ENCODE peak calls at places on chromosomes 1 and 21, in seven cellular contexts. L is ovary, O is stomach, V is upper lobe of left lung, H is transverse colon, W is SK-N-SH, A is tibial nerve. M is an unnamed sample. For H3K4me1 and H3K36me3, the result is how much of the 10 kb centered on the place peaks cover.

GRCh38 chr1:241229216-241229615 is 127.8 kb downstream of the RGS7 start:
- DNase-seq in L (no peak), O (peak), V (no peak), H (peak), W (no peak), A (no peak), M (no peak)

GRCh38 chr1:71881611-71882010 is 400.7 kb downstream of the NEGR1 start:
- DNase-seq in L (no peak), O (no peak), V (no peak), H (no peak), W (no peak), A (no peak), M (no peak)

GRCh38 chr1:231242516-231243198 is 1.6 kb downstream of the GNPAT start:
- DNase-seq in L (no peak), O (no peak), V (no peak), H (no peak), W (no peak), A (no peak), M (no peak)

GRCh38 chr1:3481836-3482589 is 27.5 kb downstream of the ARHGEF16 start:
- DNase-seq in L (no peak), O (peak), V (peak), H (peak), W (no peak), A (no peak), M (no peak)

GRCh38 chr21:35924714-35925301 is 135.5 kb downstream of the SETD4 start:
- DNase-seq in L (no peak), O (no peak), V (no peak), H (no peak), W (no peak), A (no peak), M (no peak)

GRCh38 chr1:30744060-30744756 is 13.4 kb downstream of the LAPTM5 start:
- DNase-seq in L (no peak), O (no peak), V (no peak), H (no peak), W (no peak), A (no peak), M (no peak)

GRCh38 chr1:247390116-247390791 is 25.7 kb upstream of the NLRP3 start:
- DNase-seq in L (peak), O (peak), V (no peak), H (peak), W (peak), A (peak), M (peak)

GRCh38 chr1:223731076-223731770 is 18.9 kb downstream of the CAPN2 start:
- DNase-seq in L (peak), O (peak), V (no peak), H (peak), W (no peak), A (peak), M (peak)

GRCh38 chr1:229671310-229671709 is 45.3 kb downstream of the URB2 start:
- DNase-seq in L (no peak), O (no peak), V (no peak), H (no peak), W (no peak), A (no peak), M (no peak)

GRCh38 chr1:89952021-89952995 is 42.6 kb upstream of the ZNF326 start:
- DNase-seq in L (no peak), O (no peak), V (no peak), H (no peak), W (no peak), A (no peak), M (no peak)

GRCh38 chr21:41895643-41896493 is 16.7 kb upstream of the PRDM15 start:
- DNase-seq in L (no peak), O (no peak), V (no peak), H (peak), W (no peak), A (no peak), M (no peak)

GRCh38 chr1:81802601-81803422 is 2.1 kb downstream of the ADGRL2 start:
- DNase-seq in L (peak), O (peak), V (peak), H (peak), W (peak), A (peak), M (peak)

GRCh38 chr1:51575406-51576084 is 41.3 kb upstream of the OSBPL9 start:
- DNase-seq in L (no peak), O (no peak), V (no peak), H (no peak), W (no peak), A (no peak), M (no peak)

GRCh38 chr1:154459044-154459443 is 43.0 kb upstream of the TDRD10 start:
- DNase-seq in L (peak), O (no peak), V (no peak), H (no peak), W (no peak), A (no peak), M (no peak)

GRCh38 chr1:86906419-86906818 is 7.5 kb downstream of the SELENOF start:
- DNase-seq in L (no peak), O (no peak), V (no peak), H (peak), W (no peak), A (no peak), M (no peak)

GRCh38 chr1:210233216-210233494 is 559 bp downstream of the SERTAD4 start:
- DNase-seq in L (no peak), O (no peak), V (no peak), H (no peak), W (peak), A (no peak), M (no peak)

DNA sequence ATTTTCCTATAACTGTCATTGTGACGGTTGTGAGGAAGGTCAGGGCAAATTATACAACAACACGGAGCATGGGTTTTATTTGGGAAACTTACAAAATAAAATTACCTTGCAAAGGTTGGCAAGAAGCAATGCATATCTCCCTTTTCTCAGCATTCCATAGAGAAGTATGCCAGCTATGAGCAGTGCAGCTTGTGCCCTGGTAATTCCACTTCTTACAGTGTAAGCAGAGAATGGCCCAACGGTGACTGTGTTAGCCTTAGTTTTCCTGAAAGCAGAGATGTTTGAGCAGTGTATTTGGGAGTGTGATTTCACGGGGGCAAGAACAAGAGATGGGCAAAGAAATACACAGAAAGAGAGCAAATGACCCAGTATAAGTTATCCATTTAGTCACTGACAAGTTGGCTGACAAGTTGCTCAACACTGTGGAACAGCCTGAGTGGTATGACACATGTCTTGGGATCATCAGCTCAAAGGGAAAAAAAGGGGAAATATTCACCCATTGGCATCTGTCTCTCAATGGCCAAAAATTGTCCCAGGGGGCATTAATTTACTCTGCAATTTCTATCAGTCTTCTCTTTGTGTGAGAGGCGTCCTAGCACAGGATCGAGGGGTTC is 210.9 kb upstream of the NRIP1 start:
- DNase-seq in L (no peak), O (no peak), V (no peak), H (no peak), W (no peak), A (no peak), M (no peak)
- H3K4me1 ChIP-seq in L (under half), O (under half), V (under half), H (under half), W (under half), A (under half), M (under half)

DNA sequence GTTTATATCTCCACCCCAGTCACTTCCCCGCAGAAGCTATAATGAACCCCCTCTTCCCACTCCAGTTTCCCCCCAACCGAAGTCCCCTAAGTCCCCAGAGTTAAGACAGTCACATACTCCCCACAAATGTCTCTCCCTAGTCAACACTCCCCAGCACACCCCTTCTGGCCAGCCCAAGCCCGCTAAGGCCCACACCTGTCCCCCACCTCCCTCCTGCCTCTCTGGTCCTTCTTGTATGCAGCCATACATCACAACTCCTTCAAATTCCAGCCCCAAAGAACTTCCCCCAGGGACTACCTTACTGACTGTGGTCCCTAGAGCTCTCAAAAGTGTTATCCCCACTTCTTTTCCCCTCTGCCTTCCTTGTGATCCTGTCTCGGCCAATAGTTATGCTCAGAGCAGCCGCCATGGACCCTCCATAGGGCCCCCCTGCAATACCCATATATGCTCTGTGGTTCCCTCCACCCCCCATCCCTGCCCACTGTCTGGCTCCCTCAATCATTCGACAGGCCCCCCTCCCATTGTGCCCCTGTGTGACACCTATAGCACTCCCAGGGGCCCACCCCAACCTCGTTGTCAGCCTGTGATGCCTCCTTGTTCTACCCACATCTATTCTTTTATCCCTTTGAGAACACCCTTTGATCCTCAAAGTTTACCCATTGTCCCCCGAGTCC is 2.2 kb downstream of the NSUN4 start:
- DNase-seq in L (no peak), O (no peak), V (no peak), H (no peak), W (no peak), A (no peak), M (peak)
- H3K36me3 ChIP-seq in L (under half), O (under half), V (under half), H (under half), W (under half), A (under half), M (half or more)

GRCh38 chr1:162561616-162562451 is at the start of gene UAP1:
- DNase-seq in L (no peak), O (no peak), V (no peak), H (no peak), W (no peak), A (no peak), M (peak)
- TF ChIP-seq EP300 in L (no peak), O (no peak), V (no peak), H (no peak), W (no peak), A (peak), M (no peak)

GRCh38 chr1:179493323-179493722 is 82.4 kb downstream of the NPHS2 start:
- DNase-seq in L (no peak), O (no peak), V (no peak), H (no peak), W (no peak), A (no peak), M (no peak)

GRCh38 chr1:179490611-179491010 is 85.1 kb downstream of the NPHS2 start:
- DNase-seq in L (no peak), O (no peak), V (no peak), H (no peak), W (no peak), A (no peak), M (no peak)
- H3K4me1 ChIP-seq in L (under half), O (under half), V (under half), H (under half), W (under half), A (under half), M (under half)

DNA sequence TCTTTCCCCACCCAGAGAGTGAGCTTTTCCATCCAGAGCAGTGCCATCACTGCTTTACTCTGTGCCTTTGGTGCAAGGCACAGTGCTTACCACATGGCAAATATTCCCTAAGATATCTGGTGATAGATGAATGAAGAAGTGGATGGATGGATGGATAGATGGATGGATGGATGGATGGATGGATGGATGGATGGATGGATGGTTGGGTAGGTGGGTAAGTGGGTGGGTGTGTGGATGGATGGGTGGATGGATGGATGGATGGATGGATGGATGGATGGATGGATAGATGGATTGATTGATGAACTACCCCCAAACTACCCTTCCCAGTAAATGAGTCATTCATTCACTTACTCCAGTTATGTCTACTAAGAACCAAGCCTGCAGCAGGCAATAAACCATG is 42.9 kb upstream of the SLC44A3 start:
- DNase-seq in L (no peak), O (no peak), V (no peak), H (no peak), W (no peak), A (no peak), M (no peak)
- H3K36me3 ChIP-seq in L (under half), O (under half), V (under half), H (under half), W (under half), A (under half), M (under half)

GRCh38 chr1:56258395-56258794 is 321.0 kb downstream of the PLPP3 start:
- DNase-seq in L (no peak), O (no peak), V (no peak), H (no peak), W (no peak), A (no peak), M (no peak)

GRCh38 chr1:56250809-56251208 is 328.6 kb downstream of the PLPP3 start:
- DNase-seq in L (no peak), O (no peak), V (no peak), H (no peak), W (no peak), A (no peak), M (no peak)

GRCh38 chr1:56255516-56256181 is 323.7 kb downstream of the PLPP3 start:
- DNase-seq in L (peak), O (peak), V (no peak), H (peak), W (no peak), A (peak), M (peak)
- TF ChIP-seq EP300 in L (peak), O (no peak), V (no peak), H (no peak), W (no peak), A (peak), M (no peak)

GRCh38 chr1:46302091-46303037 is 1.1 kb downstream of the LRRC41 start:
- DNase-seq in L (peak), O (peak), V (peak), H (peak), W (peak), A (no peak), M (peak)

GRCh38 chr1:46303872-46304326 is 401 bp downstream of the UQCRH start:
- DNase-seq in L (no peak), O (no peak), V (no peak), H (no peak), W (no peak), A (no peak), M (no peak)

GRCh38 chr1:46309401-46310159 is 6.1 kb downstream of the UQCRH start:
- DNase-seq in L (no peak), O (no peak), V (no peak), H (no peak), W (no peak), A (no peak), M (no peak)

GRCh38 chr1:46303038-46303871 is at the start of the genes LRRC41 and UQCRH:
- DNase-seq in L (peak), O (peak), V (peak), H (peak), W (peak), A (peak), M (peak)

DNA sequence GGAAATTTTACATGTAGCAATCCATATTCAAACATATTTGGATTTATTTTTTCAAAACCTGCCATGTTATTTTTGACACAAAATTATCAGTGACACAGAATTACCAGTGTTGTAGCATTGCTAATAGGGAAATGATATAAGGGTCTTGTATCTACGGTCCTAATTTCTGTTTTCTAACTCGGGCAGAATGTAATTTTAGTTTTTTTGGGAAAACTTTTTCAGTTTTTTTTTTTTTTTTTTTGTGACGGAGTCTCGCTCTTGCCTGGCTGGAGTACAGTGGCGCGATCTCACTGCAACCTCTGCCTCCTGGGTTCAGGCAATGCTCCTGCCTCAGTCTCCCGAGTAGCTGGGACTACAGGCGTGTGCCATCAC is 2.6 kb downstream of the UQCRH start:
- DNase-seq in L (no peak), O (no peak), V (no peak), H (no peak), W (no peak), A (no peak), M (no peak)
- H3K4me1 ChIP-seq in L (under half), O (half or more), V (under half), H (under half), W (under half), A (under half), M (under half)

DNA sequence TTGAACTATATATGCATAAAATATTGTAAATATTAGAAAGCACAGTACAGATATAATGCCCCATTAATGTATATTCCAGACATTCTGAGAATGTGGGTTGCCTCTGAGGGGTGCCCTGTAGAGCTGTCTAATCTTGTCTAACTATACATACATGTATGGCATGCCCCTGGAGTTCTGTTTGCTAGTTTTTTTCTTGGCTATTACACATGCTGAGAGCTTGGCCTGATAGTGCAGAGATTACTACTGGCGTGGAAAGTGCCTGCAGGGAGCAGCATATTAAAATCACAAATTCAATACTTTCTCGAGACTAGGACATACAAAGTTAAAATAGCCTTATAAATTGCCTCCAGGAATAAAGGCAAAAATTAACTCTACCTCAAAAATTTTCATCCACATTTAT is 24.1 kb downstream of the KCNA3 start:
- DNase-seq in L (no peak), O (no peak), V (no peak), H (no peak), W (no peak), A (no peak), M (no peak)
- H3K36me3 ChIP-seq in L (under half), O (under half), V (under half), H (under half), W (under half), A (under half), M (under half)

GRCh38 chr1:201655910-201656669 is 117.2 kb downstream of the NAV1 start:
- DNase-seq in L (no peak), O (no peak), V (no peak), H (peak), W (no peak), A (no peak), M (no peak)
- TF ChIP-seq EP300 in L (no peak), O (no peak), V (no peak), H (no peak), W (no peak), A (no peak), M (no peak)